ENCODE peak calls at places on chromosome 21, in four cellular contexts. O is stimulated activated CD4-positive, alpha-beta T cell treated with anti-CD3 and anti-CD28 coated beads, Interleukin-4, amount 100 ng/mL, for 1 hour; N is anterior cingulate cortex; A is iris pigment epithelial cell. M is an unnamed sample.

GRCh38 chr21:35020902-35021301 is 28.2 kb downstream of the RUNX1 start:
- DNase-seq in O (no peak), N (no peak), A (no peak), M (peak)

GRCh38 chr21:33121715-33122475 is 52.0 kb downstream of the OLIG1 start:
- DNase-seq in O (no peak), N (no peak), A (peak), M (peak)

GRCh38 chr21:31988492-31989285 is 115.9 kb downstream of the HUNK start:
- DNase-seq in O (no peak), N (no peak), A (no peak), M (no peak)

GRCh38 chr21:33993286-33994231 is 78.0 kb upstream of the ATP5PO start:
- DNase-seq in O (no peak), N (no peak), A (no peak), M (no peak)

GRCh38 chr21:31634993-31635392 is 24.5 kb upstream of the SOD1 start:
- DNase-seq in O (no peak), N (no peak), A (no peak), M (no peak)

GRCh38 chr21:31700040-31700439 is 31.9 kb downstream of the SCAF4 start:
- DNase-seq in O (no peak), N (no peak), A (no peak), M (no peak)

GRCh38 chr21:36450511-36450910 is 29.4 kb downstream of the CLDN14 start:
- DNase-seq in O (no peak), N (no peak), A (peak), M (peak)

GRCh38 chr21:37915516-37915915 is 741 bp downstream of the KCNJ6 start:
- DNase-seq in O (no peak), N (no peak), A (no peak), M (no peak)

GRCh38 chr21:15638856-15639549 is 90.8 kb upstream of the USP25 start:
- DNase-seq in O (no peak), N (no peak), A (peak), M (no peak)

GRCh38 chr21:17782051-17782450 is 37.1 kb downstream of the C21orf91 start:
- DNase-seq in O (no peak), N (no peak), A (no peak), M (no peak)

GRCh38 chr21:42547001-42547905 is 33.6 kb downstream of the SLC37A1 start:
- DNase-seq in O (no peak), N (no peak), A (no peak), M (no peak)

GRCh38 chr21:44574457-44575306 is 1.2 kb downstream of the KRTAP10-4 start:
- DNase-seq in O (no peak), N (no peak), A (no peak), M (no peak)

GRCh38 chr21:27329255-27329851 is 362.5 kb upstream of the ADAMTS5 start:
- DNase-seq in O (no peak), N (no peak), A (no peak), M (no peak)

GRCh38 chr21:35818597-35818996 is 241.7 kb downstream of the SETD4 start:
- DNase-seq in O (no peak), N (no peak), A (no peak), M (no peak)

GRCh38 chr21:44793269-44794030 is 8.2 kb downstream of the UBE2G2 start:
- DNase-seq in O (peak), N (no peak), A (peak), M (peak)

GRCh38 chr21:27953328-27954045 is 986.6 kb upstream of the ADAMTS5 start:
- DNase-seq in O (no peak), N (no peak), A (peak), M (no peak)

GRCh38 chr21:18451679-18452078 is 48.1 kb upstream of the TMPRSS15 start:
- DNase-seq in O (no peak), N (no peak), A (no peak), M (no peak)

GRCh38 chr21:45857761-45858160 is 123.8 kb upstream of the COL6A1 start:
- DNase-seq in O (no peak), N (no peak), A (no peak), M (no peak)

GRCh38 chr21:44911384-44912157 is 9.1 kb downstream of the ITGB2 start:
- DNase-seq in O (peak), N (peak), A (no peak), M (no peak)

GRCh38 chr21:38766987-38767722 is 38.6 kb upstream of the ETS2 start:
- DNase-seq in O (peak), N (no peak), A (no peak), M (no peak)

GRCh38 chr21:43274022-43274945 is 105.5 kb downstream of the CRYAA start:
- DNase-seq in O (no peak), N (no peak), A (no peak), M (no peak)

GRCh38 chr21:33994373-33994772 is 78.8 kb upstream of the ATP5PO start:
- DNase-seq in O (no peak), N (no peak), A (no peak), M (no peak)

GRCh38 chr21:46142581-46143473 is 12.6 kb downstream of the FTCD start:
- DNase-seq in O (no peak), N (no peak), A (no peak), M (no peak)

GRCh38 chr21:34690793-34691175 is 22.0 kb downstream of the CLIC6 start:
- DNase-seq in O (no peak), N (no peak), A (no peak), M (no peak)

GRCh38 chr21:44764319-44765230 is 37.0 kb downstream of the UBE2G2 start:
- DNase-seq in O (no peak), N (no peak), A (no peak), M (no peak)

GRCh38 chr21:33231526-33231925 is 1.8 kb downstream of the IFNAR2 start:
- DNase-seq in O (peak), N (no peak), A (no peak), M (no peak)

GRCh38 chr21:46083271-46084040 is 14.5 kb upstream of the COL6A2 start:
- DNase-seq in O (no peak), N (no peak), A (peak), M (no peak)

GRCh38 chr21:43299441-43300277 is 127.3 kb downstream of the SIK1 start:
- DNase-seq in O (no peak), N (no peak), A (no peak), M (no peak)

GRCh38 chr21:17777321-17777720 is 41.8 kb downstream of the C21orf91 start:
- DNase-seq in O (no peak), N (no peak), A (no peak), M (no peak)